ENCODE peak calls at places on chromosomes 13 and 19, in eight cellular contexts. O is stomach, R is endothelial cell of umbilical vein, D is breast epithelium, T is transverse colon, P is Panc1, V is upper lobe of left lung, U is vagina. J is an unnamed sample.
A peak's percentile ranks its signal among the peaks of the same experiment; 100 is the strongest.

GRCh38 chr19:45345506-45345860 is 4.9 kb downstream of the KLC3 start:
- DNase-seq in O (no peak), R (no peak), D (no peak), T (no peak), P (no peak), V (no peak), U (no peak), J (no peak)

GRCh38 chr19:10074153-10074552 is 12.0 kb upstream of the SHFL start:
- DNase-seq in O (no peak), R (peak; percentile 25), D (no peak), T (no peak), P (no peak), V (no peak), U (no peak), J (no peak)

GRCh38 chr13:45626731-45627374 is 11.3 kb upstream of the ERICH6B start:
- DNase-seq in O (no peak), R (peak; percentile 14), D (no peak), T (no peak), P (no peak), V (no peak), U (no peak), J (no peak)

GRCh38 chr19:7705387-7706187 is 3.7 kb upstream of the FCER2 start:
- DNase-seq in O (peak; percentile 44), R (no peak), D (no peak), T (peak; percentile 72), P (no peak), V (peak; percentile 78), U (no peak), J (no peak)

GRCh38 chr19:34851277-34851804 is 75.4 kb upstream of the ZNF30 start:
- DNase-seq in O (no peak), R (no peak), D (no peak), T (no peak), P (no peak), V (no peak), U (no peak), J (no peak)

GRCh38 chr13:101204270-101205011 is 211.9 kb downstream of the NALCN start:
- DNase-seq in O (no peak), R (no peak), D (no peak), T (no peak), P (no peak), V (no peak), U (no peak), J (no peak)

GRCh38 chr13:46361535-46361934 is 25.5 kb downstream of the RUBCNL start:
- DNase-seq in O (no peak), R (no peak), D (no peak), T (no peak), P (no peak), V (no peak), U (no peak), J (no peak)

GRCh38 chr13:92137519-92137918 is 739.1 kb downstream of the GPC5 start:
- DNase-seq in O (no peak), R (no peak), D (no peak), T (no peak), P (no peak), V (no peak), U (no peak), J (no peak)

GRCh38 chr19:31141301-31141700 is 207.9 kb downstream of the TSHZ3 start:
- DNase-seq in O (no peak), R (no peak), D (no peak), T (no peak), P (no peak), V (no peak), U (no peak), J (no peak)

GRCh38 chr13:64371045-64371444 is 2859.1 kb downstream of the PCDH9 start:
- DNase-seq in O (no peak), R (no peak), D (no peak), T (no peak), P (no peak), V (no peak), U (no peak), J (no peak)

GRCh38 chr13:113665582-113666323 is 1.3 kb upstream of the GRK1 start:
- DNase-seq in O (peak; percentile 20), R (no peak), D (peak; percentile 24), T (peak; percentile 5), P (no peak), V (peak; percentile 15), U (no peak), J (no peak)

GRCh38 chr19:39498262-39499081 is at the start of gene DLL3:
- DNase-seq in O (no peak), R (peak; percentile 34), D (no peak), T (no peak), P (peak; percentile 99), V (no peak), U (no peak), J (no peak)

GRCh38 chr13:111956261-111957151 is 110.4 kb upstream of the SOX1 start:
- DNase-seq in O (peak; percentile 21), R (no peak), D (no peak), T (no peak), P (no peak), V (peak; percentile 15), U (peak; percentile 37), J (no peak)

GRCh38 chr19:728011-728410 is 19.3 kb downstream of the PALM start:
- DNase-seq in O (no peak), R (peak; percentile 66), D (no peak), T (no peak), P (no peak), V (no peak), U (no peak), J (peak; percentile 85)

GRCh38 chr13:97068964-97069815 is 74.9 kb upstream of the OXGR1 start:
- DNase-seq in O (no peak), R (no peak), D (no peak), T (no peak), P (no peak), V (no peak), U (no peak), J (no peak)

GRCh38 chr13:25118371-25118770 is 22.4 kb downstream of the PABPC3 start:
- DNase-seq in O (no peak), R (no peak), D (no peak), T (no peak), P (no peak), V (no peak), U (no peak), J (no peak)

GRCh38 chr19:49431330-49431749 is 6.2 kb downstream of the GFY start:
- DNase-seq in O (no peak), R (no peak), D (no peak), T (no peak), P (no peak), V (no peak), U (no peak), J (no peak)
- H3K27me3 ChIP-seq in O (peaks cover 100% of the 10 kb centered on the region), R (peaks cover 77% of the 10 kb centered on the region), D (peaks cover 79% of the 10 kb centered on the region), T (peaks cover 100% of the 10 kb centered on the region), P (no peaks in the 10 kb centered on the region), V (peaks cover 79% of the 10 kb centered on the region), U (peaks cover 14% of the 10 kb centered on the region), J (peaks cover 96% of the 10 kb centered on the region)

DNA sequence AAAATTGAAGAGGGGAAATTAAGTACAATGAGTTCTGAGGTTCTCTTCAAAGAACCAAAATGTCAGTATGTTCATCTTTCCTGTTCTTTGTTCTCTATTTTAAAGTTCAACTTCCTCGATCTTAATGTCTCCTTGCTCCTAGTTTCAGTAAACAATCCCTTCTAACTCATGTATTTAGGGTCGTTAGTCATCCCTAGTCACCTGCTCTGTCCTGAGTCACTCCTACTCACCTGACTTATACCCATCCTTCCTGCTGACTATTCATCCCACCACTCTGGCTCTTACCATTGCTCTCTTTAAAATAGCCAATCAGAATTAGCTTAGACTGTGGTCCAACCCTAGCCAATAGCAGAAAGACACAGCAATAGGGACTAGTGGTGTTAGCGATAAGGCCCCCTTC is 24.3 kb downstream of the ZNF90 start:
- DNase-seq in O (no peak), R (no peak), D (no peak), T (no peak), P (no peak), V (no peak), U (no peak), J (no peak)
- H3K9me3 ChIP-seq in O (peaks cover 84% of the 10 kb centered on the region), R (no peaks in the 10 kb centered on the region), D (peaks cover 55% of the 10 kb centered on the region), T (peaks cover 42% of the 10 kb centered on the region), P (peaks cover 21% of the 10 kb centered on the region), V (peaks cover 44% of the 10 kb centered on the region), U (peaks cover 4% of the 10 kb centered on the region), J (peaks cover 38% of the 10 kb centered on the region)

DNA sequence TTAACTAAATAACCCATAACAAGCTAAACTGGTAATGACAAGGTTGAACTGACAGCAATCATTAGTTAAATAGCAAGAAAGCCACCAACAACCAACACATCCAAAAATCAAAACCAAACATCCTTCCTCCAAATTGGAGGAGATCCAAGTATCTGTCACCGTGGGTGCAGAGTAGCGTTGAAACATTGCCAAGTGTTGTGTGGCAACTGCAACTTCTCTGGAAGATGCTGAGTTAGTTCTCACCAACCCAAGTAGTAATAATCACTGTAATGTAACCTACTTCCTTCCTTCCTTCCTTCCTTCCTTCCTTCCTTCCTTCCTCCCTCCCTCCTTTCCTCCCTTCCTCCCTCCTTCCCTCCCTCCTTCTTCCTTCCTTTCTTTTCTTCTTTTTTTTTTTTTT is 54.7 kb downstream of the TRPM4 start:
- DNase-seq in O (no peak), R (no peak), D (no peak), T (no peak), P (no peak), V (no peak), U (no peak), J (no peak)
- TF ChIP-seq POLR2AphosphoS5 in O (no peak), R (no peak), D (no peak), T (no peak), P (no peak), V (no peak), U (no peak), J (no peak)

GRCh38 chr19:13025819-13026477 is 30.7 kb downstream of the NFIX start:
- DNase-seq in O (no peak), R (peak; percentile 27), D (no peak), T (no peak), P (no peak), V (no peak), U (no peak), J (no peak)

GRCh38 chr19:13026478-13026999 is 31.3 kb downstream of the NFIX start:
- DNase-seq in O (peak; percentile 68), R (peak; percentile 64), D (no peak), T (peak; percentile 66), P (no peak), V (no peak), U (no peak), J (no peak)

GRCh38 chr19:13023666-13024065 is 28.4 kb downstream of the NFIX start:
- DNase-seq in O (no peak), R (no peak), D (no peak), T (no peak), P (no peak), V (no peak), U (no peak), J (no peak)

GRCh38 chr19:13024126-13024957 is 29.1 kb downstream of the NFIX start:
- DNase-seq in O (no peak), R (peak; percentile 11), D (no peak), T (no peak), P (no peak), V (no peak), U (no peak), J (no peak)

DNA sequence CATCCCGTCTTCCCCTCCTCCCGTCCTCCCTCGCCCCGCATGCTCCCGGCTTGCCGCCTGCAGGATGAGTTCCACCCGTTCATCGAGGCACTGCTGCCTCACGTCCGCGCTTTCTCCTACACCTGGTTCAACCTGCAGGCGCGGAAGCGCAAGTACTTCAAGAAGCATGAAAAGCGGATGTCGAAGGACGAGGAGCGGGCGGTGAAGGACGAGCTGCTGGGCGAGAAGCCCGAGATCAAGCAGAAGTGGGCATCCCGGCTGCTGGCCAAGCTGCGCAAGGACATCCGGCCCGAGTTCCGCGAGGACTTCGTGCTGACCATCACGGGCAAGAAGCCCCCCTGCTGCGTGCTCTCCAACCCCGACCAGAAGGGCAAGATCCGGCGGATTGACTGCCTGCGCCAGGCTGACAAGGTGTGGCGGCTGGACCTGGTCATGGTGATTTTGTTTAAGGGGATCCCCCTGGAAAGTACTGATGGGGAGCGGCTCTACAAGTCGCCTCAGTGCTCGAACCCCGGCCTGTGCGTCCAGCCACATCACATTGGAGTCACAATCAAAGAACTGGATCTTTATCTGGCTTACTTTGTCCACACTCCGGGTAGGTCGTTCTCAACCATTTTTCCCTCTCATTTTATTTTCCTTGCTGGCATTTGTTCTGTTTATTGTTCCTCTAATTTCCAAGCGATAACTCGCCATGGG is 29.8 kb downstream of the NFIX start:
- DNase-seq in O (no peak), R (peak; percentile 12), D (no peak), T (peak; percentile 50), P (no peak), V (peak; percentile 62), U (no peak), J (no peak)
- H3K27me3 ChIP-seq in O (no peaks in the 10 kb centered on the region), R (no peaks in the 10 kb centered on the region), D (no peaks in the 10 kb centered on the region), T (no peaks in the 10 kb centered on the region), P (no peaks in the 10 kb centered on the region), V (no peaks in the 10 kb centered on the region), U (no peaks in the 10 kb centered on the region), J (no peaks in the 10 kb centered on the region)

J was measured in suprapubic skin.